ENCODE peak calls at places on chromosomes 13 and 19, in eight cellular contexts. V is CD8-positive, alpha-beta T cell; I is tibial nerve; R is tibial artery; G is fibroblast of villous mesenchyme; X is adrenal gland; S is lower lobe of right lung; P is retinal pigment epithelial cell. Z is an unnamed sample.

GRCh38 chr19:31348416-31349159 is 648 bp downstream of the TSHZ3 start:
- DNase-seq in I (no peak), V (no peak), S (peak), P (no peak), R (peak), X (no peak), G (peak), Z (no peak)

GRCh38 chr13:84366484-84366883 is 484.2 kb upstream of the SLITRK1 start:
- DNase-seq in V (no peak), P (no peak), R (no peak), X (no peak), S (no peak), I (no peak), G (no peak), Z (no peak)

GRCh38 chr13:52405767-52406494 is at the start of gene THSD1:
- DNase-seq in I (peak), R (peak), P (no peak), S (peak), G (peak), V (no peak), X (peak), Z (no peak)

GRCh38 chr13:84433024-84433423 is 550.8 kb upstream of the SLITRK1 start:
- DNase-seq in I (no peak), P (no peak), G (no peak), R (no peak), S (no peak), X (no peak), V (no peak), Z (no peak)

GRCh38 chr19:763181-763580 is 12.3 kb downstream of the MISP start:
- DNase-seq in R (no peak), S (no peak), G (no peak), V (no peak), I (no peak), X (no peak), P (no peak), Z (no peak)

GRCh38 chr19:51024924-51025323 is 1.5 kb downstream of the KLK11 start:
- DNase-seq in R (no peak), S (no peak), P (no peak), V (no peak), G (no peak), I (no peak), X (no peak), Z (no peak)

GRCh38 chr19:38544569-38545315 is 73.0 kb downstream of the MAP4K1 start:
- DNase-seq in S (peak), X (no peak), R (no peak), P (no peak), G (peak), I (no peak), V (no peak), Z (no peak)

GRCh38 chr13:43865892-43866291 is 13.6 kb downstream of the CCDC122 start:
- DNase-seq in G (peak), P (no peak), V (no peak), I (no peak), S (no peak), R (no peak), X (no peak), Z (no peak)

GRCh38 chr13:24865158-24865557 is 101.2 kb downstream of the RNF17 start:
- DNase-seq in V (no peak), R (no peak), G (peak), X (no peak), S (no peak), P (no peak), I (no peak), Z (no peak)
- TF ChIP-seq CTCF in V (no peak), R (peak), G (peak), X (no peak), S (no peak), P (peak), I (no peak), Z (no peak)

GRCh38 chr13:27665333-27665732 is 43.6 kb downstream of the POLR1D start:
- DNase-seq in S (no peak), G (peak), I (no peak), V (no peak), P (no peak), R (no peak), X (no peak), Z (no peak)
- TF ChIP-seq CTCF in S (no peak), G (peak), I (no peak), V (no peak), P (peak), R (no peak), X (no peak), Z (no peak)

GRCh38 chr19:4645718-4646117 is 6.4 kb downstream of the TNFAIP8L1 start:
- DNase-seq in X (no peak), P (no peak), G (no peak), S (no peak), V (no peak), I (no peak), R (no peak), Z (no peak)

GRCh38 chr19:4650159-4650558 is 10.8 kb downstream of the TNFAIP8L1 start:
- DNase-seq in R (no peak), P (no peak), G (no peak), S (no peak), X (no peak), I (no peak), V (no peak), Z (no peak)

GRCh38 chr19:4649392-4650094 is 10.2 kb downstream of the TNFAIP8L1 start:
- DNase-seq in X (no peak), V (no peak), G (no peak), I (no peak), P (no peak), S (no peak), R (no peak), Z (no peak)

GRCh38 chr19:4652075-4652474 is 12.8 kb downstream of the TNFAIP8L1 start:
- DNase-seq in S (no peak), P (no peak), G (no peak), X (no peak), I (no peak), R (no peak), V (no peak), Z (no peak)

DNA sequence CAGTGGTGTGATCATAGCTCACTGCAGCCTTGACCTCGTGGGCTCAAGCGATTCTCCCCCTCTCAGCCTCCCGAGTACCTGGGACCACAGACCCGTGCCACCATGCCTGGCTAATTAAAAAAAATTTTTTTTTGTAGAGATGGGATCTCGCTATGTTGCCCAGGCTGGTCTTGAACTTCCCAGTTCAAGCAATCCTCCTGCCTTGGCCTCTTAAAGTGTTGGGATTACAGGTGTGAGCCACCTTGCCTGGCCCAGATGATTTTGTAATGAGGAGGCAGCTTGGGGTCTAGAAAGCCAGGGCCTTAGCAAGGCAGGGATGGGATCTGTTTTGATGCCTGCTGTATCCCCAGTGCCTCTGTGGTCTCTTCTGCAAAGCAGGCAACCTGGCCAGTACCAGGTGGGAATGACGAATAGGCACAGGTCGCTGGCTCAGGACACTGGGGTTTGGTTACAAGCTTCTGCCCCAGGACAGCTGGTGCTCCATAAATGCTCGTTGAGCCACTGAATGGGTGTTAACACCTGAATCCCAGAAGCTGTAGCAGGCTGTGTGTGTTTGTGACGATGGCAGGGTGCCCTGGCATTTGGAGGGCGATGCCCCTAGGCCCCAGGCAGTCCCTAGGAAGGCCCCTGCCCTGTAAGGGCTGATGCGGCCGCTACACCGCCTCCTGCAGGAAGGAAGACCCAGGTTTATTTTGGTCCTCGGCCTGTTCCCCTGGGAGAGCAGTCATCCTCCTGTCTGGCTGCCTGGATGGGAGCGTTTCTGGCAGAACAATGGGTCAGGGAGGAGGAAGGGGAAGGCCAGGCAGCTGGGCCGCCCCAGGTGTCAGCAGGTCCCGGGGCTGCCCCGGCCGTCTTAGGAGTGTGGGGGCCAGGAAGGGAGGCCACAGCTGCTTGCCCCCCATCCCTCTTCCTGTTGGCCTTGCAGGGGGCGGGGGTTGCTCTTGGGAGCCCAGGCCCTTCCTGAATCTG is 8.6 kb downstream of the TNFAIP8L1 start:
- DNase-seq in P (no peak), I (peak), S (no peak), X (no peak), R (no peak), G (no peak), V (no peak), Z (no peak)
- TF ChIP-seq CTCF in P (no peak), I (no peak), S (peak), X (no peak), R (no peak), G (peak), V (no peak), Z (no peak)

GRCh38 chr13:114341003-114341777 is 26.9 kb downstream of the CHAMP1 start:
- DNase-seq in I (no peak), S (no peak), R (no peak), G (no peak), X (no peak), V (no peak), P (no peak), Z (no peak)

GRCh38 chr13:114338959-114339358 is 24.7 kb downstream of the CHAMP1 start:
- DNase-seq in V (no peak), G (no peak), X (no peak), I (no peak), S (no peak), P (no peak), R (no peak), Z (no peak)

GRCh38 chr13:114334305-114335053 is 20.2 kb downstream of the CHAMP1 start:
- DNase-seq in S (no peak), P (no peak), V (no peak), I (no peak), X (no peak), R (no peak), G (no peak), Z (no peak)

DNA sequence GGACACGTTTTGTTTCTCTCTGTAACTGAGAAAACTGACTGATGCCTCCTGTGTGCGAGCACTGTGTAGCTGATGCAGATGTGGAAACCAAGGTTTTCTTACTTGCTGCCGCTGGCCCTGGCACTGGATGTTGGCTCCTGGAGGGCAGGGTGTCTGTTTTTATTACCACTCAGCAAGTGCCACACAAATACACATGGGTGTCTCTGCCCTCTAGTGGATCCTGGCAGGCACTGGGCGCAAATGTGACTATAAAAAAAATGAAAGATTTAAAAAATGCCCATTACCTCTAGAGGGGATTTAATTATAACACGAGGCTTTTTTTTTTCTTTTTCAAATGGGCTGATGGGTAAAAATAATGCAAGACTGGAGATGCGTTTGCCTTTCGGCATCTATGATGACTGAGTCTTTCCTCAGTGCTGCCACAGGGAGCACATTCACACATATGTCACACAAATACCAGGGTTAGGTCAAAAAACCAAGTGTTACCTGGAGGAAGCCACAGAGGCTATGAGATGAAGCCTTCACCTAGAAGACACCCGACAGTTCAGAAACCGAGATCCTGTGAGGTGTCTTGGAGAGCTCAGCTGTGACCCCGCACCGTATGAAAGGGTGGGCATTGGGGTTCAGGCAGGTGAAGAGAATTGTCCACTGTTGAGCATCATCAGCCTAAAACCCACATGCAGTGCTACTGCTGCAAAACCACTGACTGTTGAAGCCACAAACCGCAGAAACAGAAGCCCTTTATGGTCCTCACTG is 25.7 kb downstream of the CHAMP1 start:
- DNase-seq in P (no peak), X (no peak), S (no peak), V (peak), I (no peak), G (peak), R (no peak), Z (no peak)
- TF ChIP-seq CTCF in P (peak), X (peak), S (peak), V (peak), I (peak), G (peak), R (peak), Z (peak)

DNA sequence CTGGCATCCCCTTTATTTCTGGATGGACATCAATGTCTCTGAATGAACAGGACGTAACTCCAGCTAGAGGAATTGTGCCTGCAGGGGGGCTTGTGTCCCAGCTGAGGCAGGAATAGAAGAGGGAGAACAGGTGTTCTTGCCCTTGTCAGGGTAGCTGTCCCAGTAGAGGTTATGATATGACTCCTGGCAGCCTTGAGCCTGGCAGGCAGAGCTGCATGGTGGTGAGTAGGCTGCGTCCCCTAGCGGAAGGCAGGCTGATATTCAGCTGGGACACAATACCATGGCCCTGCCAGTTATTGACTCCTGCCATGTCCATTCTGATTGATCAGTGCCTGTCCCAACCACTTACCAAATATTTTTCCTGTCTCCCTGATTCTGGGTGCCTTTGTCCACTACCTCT is 197.2 kb downstream of the RAP2A start:
- DNase-seq in G (no peak), R (no peak), S (no peak), V (no peak), P (no peak), X (no peak), I (no peak), Z (no peak)
- TF ChIP-seq CTCF in G (no peak), R (no peak), S (no peak), V (no peak), P (peak), X (no peak), I (no peak), Z (no peak)

DNA sequence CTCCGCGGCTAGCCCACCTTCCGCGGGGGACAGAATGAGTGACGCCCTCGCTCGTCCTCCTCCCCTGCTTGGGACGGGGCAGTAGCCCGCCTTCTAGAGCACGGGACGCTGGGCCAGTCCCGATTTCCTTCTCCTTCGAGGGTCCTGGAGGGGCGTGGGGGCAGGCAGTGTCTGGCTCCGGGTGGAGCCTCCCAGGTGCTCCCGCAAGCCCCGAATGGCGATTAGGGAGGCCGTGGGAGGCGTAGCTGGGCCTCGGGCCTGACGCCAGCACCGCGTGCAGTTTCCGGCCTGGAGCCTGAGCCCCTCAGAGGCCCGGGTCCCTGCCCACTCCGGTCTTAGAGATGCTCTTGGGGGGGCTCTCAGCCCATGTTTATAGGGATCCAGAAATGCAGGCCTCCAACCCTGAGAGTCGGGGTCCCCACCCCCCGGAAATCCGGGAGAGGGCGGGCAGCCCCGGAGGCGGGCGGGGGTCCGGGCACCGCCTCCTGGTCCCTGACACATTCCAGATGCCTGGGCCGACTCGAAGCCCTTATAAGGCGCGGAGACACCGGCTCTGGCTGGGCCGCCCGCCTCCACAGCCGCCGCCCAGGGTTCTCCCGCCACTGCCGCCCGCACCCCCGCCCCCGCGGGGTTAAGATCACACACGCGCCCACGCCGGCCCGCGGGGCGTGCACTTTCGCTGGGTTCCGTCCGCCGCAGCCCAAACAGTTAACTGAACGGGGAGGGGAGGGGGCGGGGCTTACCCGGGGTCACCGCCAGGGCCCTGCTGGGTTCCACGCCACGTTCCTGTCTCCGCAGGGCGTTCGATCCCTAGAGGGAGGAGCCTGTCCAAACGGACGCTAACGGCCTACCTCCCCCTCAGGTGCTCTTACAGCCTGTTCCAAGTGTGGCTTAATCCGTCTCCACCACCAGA is 1.5 kb downstream of the MYADM start:
- DNase-seq in G (peak), R (peak), X (peak), S (peak), I (peak), V (peak), P (peak), Z (peak)
- TF ChIP-seq CTCF in G (peak), R (peak), X (no peak), S (no peak), I (no peak), V (no peak), P (peak), Z (no peak)

Z was measured in mesothelial cell of epicardium.